ENCODE peak calls at places on chromosomes 6 and 20, in seven cellular contexts. I is psoas muscle, N is kidney, W is A549, U is BJ, A is PC-9, B is ovary. L is an unnamed sample.

GRCh38 chr6:4113623-4114022 is 21.8 kb downstream of the ECI2 start:
- DNase-seq in I (no peak), N (no peak), W (no peak), U (no peak), A (no peak), B (no peak), L (no peak)

GRCh38 chr6:87925373-87926060 is 122.1 kb upstream of the SPACA1 start:
- DNase-seq in I (no peak), N (no peak), W (no peak), U (no peak), A (no peak), B (no peak), L (no peak)

GRCh38 chr6:91704531-91704930 is 1117.7 kb upstream of the MAP3K7 start:
- DNase-seq in I (no peak), N (no peak), W (no peak), U (no peak), A (peak; percentile 81), B (no peak), L (peak; percentile 60)

GRCh38 chr6:82959385-82959941 is 106.2 kb downstream of the UBE3D start:
- DNase-seq in I (no peak), N (no peak), W (no peak), U (peak; percentile 39), A (no peak), B (no peak), L (peak; percentile 94)

GRCh38 chr6:26193467-26194328 is 106.5 kb downstream of the HFE start:
- DNase-seq in I (no peak), N (no peak), W (no peak), U (no peak), A (no peak), B (no peak), L (no peak)

GRCh38 chr6:76742919-76743318 is 670.5 kb upstream of the IMPG1 start:
- DNase-seq in I (no peak), N (no peak), W (no peak), U (no peak), A (no peak), B (no peak), L (no peak)

GRCh38 chr6:100132005-100132404 is 138.0 kb upstream of the MCHR2 start:
- DNase-seq in I (no peak), N (no peak), W (no peak), U (no peak), A (no peak), B (no peak), L (no peak)

GRCh38 chr6:151807513-151808330 is at the start of gene ESR1:
- DNase-seq in I (peak; percentile 78), N (peak; percentile 74), W (no peak), U (no peak), A (no peak), B (no peak), L (no peak)

GRCh38 chr20:47610247-47610944 is 108.7 kb downstream of the NCOA3 start:
- DNase-seq in I (no peak), N (no peak), W (peak; percentile 71), U (peak; percentile 46), A (peak; percentile 69), B (no peak), L (peak; percentile 63)

GRCh38 chr20:38674178-38675133 is 49.8 kb upstream of the SLC32A1 start:
- DNase-seq in I (no peak), N (no peak), W (no peak), U (no peak), A (no peak), B (peak; percentile 62), L (no peak)

GRCh38 chr6:100343678-100344077 is 121.0 kb downstream of the SIM1 start:
- DNase-seq in I (no peak), N (no peak), W (no peak), U (peak; percentile 56), A (no peak), B (no peak), L (no peak)

GRCh38 chr6:53959717-53960116 is 151.5 kb upstream of the MLIP start:
- DNase-seq in I (no peak), N (no peak), W (no peak), U (no peak), A (no peak), B (no peak), L (no peak)

GRCh38 chr20:62644044-62644795 is 1.9 kb downstream of the SLCO4A1 start:
- DNase-seq in I (no peak), N (peak; percentile 93), W (no peak), U (no peak), A (peak; percentile 93), B (peak; percentile 31), L (no peak)
- TF ChIP-seq CTCF in I (no peak), N (no peak), W (no peak), U (no peak), A (no peak), B (no peak), L (no peak)

GRCh38 chr6:108565091-108565766 is 4.5 kb downstream of the FOXO3 start:
- DNase-seq in I (no peak), N (no peak), W (no peak), U (no peak), A (peak; percentile 67), B (no peak), L (no peak)
- H3K4me3 ChIP-seq in I (peak overlapping the region; percentile 76), N (no peak overlapping the region), W (no peak overlapping the region), U (no peak overlapping the region), A (peak overlapping the region; percentile 99), B (no peak overlapping the region), L (no peak overlapping the region)

DNA sequence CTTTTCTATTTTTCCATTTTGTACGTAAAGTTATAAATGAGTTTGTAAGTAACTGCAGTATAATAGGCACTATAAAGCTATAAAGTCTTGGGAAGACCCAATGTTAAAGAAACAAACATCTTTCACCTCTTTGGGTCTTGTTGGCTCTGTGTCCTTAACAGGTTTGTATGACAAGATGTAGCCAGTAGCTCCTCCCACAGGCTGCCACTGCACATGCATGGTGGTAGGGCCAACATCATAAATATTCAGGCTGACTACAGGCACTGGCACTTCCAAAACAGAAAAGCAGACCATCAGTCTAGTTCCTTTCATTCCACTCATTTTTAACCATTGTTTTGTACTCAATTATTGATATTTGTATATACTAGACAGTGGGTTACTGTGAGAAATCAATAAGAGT is 59.9 kb downstream of the COL12A1 start:
- DNase-seq in I (no peak), N (no peak), W (no peak), U (no peak), A (no peak), B (no peak), L (no peak)
- TF ChIP-seq CTCF in I (no peak), N (no peak), W (no peak), U (no peak), A (no peak), B (no peak), L (no peak)

GRCh38 chr20:61477366-61477966 is 225.4 kb downstream of the CDH4 start:
- DNase-seq in I (no peak), N (no peak), W (no peak), U (no peak), A (no peak), B (no peak), L (no peak)
- H3K4me3 ChIP-seq in I (no peak overlapping the region), N (no peak overlapping the region), W (no peak overlapping the region), U (no peak overlapping the region), A (no peak overlapping the region), B (no peak overlapping the region), L (no peak overlapping the region)

GRCh38 chr20:34579191-34579661 is 20.7 kb downstream of the MAP1LC3A start:
- DNase-seq in I (peak; percentile 82), N (peak; percentile 77), W (peak; percentile 69), U (no peak), A (peak; percentile 61), B (no peak), L (peak; percentile 51)
- TF ChIP-seq CTCF in I (peak; percentile 55), N (peak; percentile 51), W (peak; percentile 82), U (peak; percentile 78), A (peak; percentile 79), B (no peak), L (peak; percentile 77)

DNA sequence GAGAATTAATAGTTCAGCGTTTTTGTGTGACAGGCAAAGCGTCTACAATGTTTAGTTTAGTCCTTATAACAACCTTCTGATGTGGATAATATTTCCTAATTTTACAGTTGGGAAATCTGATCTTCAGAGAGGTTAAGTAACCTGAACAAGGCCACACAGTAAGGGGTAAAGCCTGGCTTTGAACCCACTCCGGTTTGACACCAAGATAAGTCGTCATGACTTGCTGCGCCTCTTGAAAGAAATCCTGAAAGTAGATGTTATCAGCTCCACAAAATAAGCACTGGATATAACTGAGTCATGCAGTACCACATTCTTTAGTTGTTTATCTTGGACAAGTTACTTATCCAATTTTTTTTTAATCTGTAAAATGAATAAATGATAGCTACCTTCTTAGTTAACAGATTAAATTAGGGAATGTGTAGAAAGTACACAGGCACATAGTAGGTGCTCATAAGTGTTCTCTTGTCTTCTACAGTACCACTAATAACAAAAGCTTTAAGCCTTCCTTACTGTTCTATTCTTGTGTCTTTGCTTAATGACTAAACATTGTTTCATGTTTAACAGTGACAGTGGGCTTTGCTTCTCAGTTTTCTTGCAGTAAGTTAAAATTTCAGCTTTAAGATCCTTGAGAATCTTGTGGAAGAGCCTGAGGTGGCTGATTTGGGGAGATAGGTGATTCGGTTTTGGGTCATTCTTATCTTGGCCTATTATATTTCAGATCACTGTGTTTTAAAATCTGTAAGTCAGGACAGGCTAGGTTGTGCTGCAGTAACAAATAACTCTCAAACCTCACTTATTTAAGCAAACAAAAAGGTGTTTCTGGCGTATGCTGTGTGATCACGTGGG is 2.1 kb downstream of the HIVEP1 start:
- DNase-seq in I (no peak), N (no peak), W (peak; percentile 48), U (no peak), A (peak; percentile 96), B (no peak), L (no peak)
- H3K4me3 ChIP-seq in I (no peak overlapping the region), N (no peak overlapping the region), W (peak overlapping the region; percentile 84), U (no peak overlapping the region), A (peak overlapping the region; percentile 71), B (no peak overlapping the region), L (peak overlapping the region; percentile 80)

DNA sequence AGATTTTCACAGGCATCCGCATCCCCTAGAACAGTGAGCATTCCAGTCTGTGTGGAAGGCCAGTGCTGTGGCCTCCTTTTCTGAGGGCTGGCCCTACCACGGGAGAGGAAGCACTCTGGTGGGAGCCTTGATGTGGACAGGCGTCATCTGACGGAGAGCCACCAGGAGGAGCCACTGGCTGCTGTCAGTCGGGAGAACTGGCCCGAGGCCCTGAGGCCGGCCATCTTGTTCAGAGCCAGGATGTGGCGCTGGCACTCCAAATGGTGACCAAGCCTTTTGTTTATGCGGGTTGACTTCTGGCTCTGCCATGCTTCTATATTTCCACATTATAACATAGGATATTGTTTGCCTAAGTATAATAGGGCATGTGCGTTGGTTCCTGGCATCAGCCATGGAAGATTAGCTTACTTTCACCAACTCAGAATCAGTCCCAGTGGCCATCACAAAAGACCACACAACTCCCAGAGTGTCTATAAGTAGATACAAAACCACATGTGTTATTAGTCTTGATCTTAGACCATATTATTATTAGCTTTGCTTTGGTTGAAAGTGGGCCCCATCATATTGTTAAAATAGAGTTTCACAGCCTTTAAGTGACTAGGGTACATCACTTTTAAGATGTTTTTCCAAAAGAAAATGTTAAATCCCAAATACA is 273.9 kb upstream of the TAB2 start:
- DNase-seq in I (no peak), N (no peak), W (peak; percentile 66), U (no peak), A (no peak), B (no peak), L (no peak)
- TF ChIP-seq CTCF in I (no peak), N (no peak), W (no peak), U (peak; percentile 33), A (peak; percentile 21), B (no peak), L (peak; percentile 31)

L was measured in astrocyte of the cerebellum.